ENCODE peak calls at places on chromosomes 1 and 21, in six cellular contexts. One of them, this sample, is unnamed.

GRCh38 chr1:25042876-25043580 is 113.0 kb upstream of the RUNX3 start:
- DNase-seq in dorsolateral prefrontal cortex: no peak
- DNase-seq in upper lobe of right lung: no peak
- DNase-seq in kidney tubule cell: no peak
- DNase-seq in ACHN: no peak
- DNase-seq in GM10248: no peak
- DNase-seq in this sample: no peak

GRCh38 chr1:204684551-204685235 is 845 bp downstream of the LRRN2 start:
- DNase-seq in dorsolateral prefrontal cortex: no peak
- DNase-seq in upper lobe of right lung: no peak
- DNase-seq in kidney tubule cell: peak
- DNase-seq in ACHN: no peak
- DNase-seq in GM10248: no peak
- DNase-seq in this sample: peak

GRCh38 chr1:28835237-28835650 is 23.3 kb downstream of the OPRD1 start:
- DNase-seq in dorsolateral prefrontal cortex: no peak
- DNase-seq in upper lobe of right lung: no peak
- DNase-seq in kidney tubule cell: no peak
- DNase-seq in ACHN: no peak
- DNase-seq in GM10248: no peak
- DNase-seq in this sample: no peak

GRCh38 chr21:33078907-33079582 is 9.1 kb downstream of the OLIG1 start:
- DNase-seq in dorsolateral prefrontal cortex: peak
- DNase-seq in upper lobe of right lung: no peak
- DNase-seq in kidney tubule cell: peak
- DNase-seq in ACHN: peak
- DNase-seq in GM10248: peak
- DNase-seq in this sample: peak

GRCh38 chr21:31396399-31396798 is 52.3 kb upstream of the TIAM1 start:
- DNase-seq in dorsolateral prefrontal cortex: no peak
- DNase-seq in upper lobe of right lung: no peak
- DNase-seq in kidney tubule cell: no peak
- DNase-seq in ACHN: no peak
- DNase-seq in GM10248: no peak
- DNase-seq in this sample: no peak

GRCh38 chr1:216604771-216605170 is 118.5 kb downstream of the ESRRG start:
- DNase-seq in dorsolateral prefrontal cortex: no peak
- DNase-seq in upper lobe of right lung: no peak
- DNase-seq in kidney tubule cell: no peak
- DNase-seq in ACHN: no peak
- DNase-seq in GM10248: no peak
- DNase-seq in this sample: no peak

GRCh38 chr1:229538945-229539344 is 19.6 kb downstream of the ABCB10 start:
- DNase-seq in dorsolateral prefrontal cortex: no peak
- DNase-seq in upper lobe of right lung: no peak
- DNase-seq in kidney tubule cell: no peak
- DNase-seq in ACHN: no peak
- DNase-seq in GM10248: no peak
- DNase-seq in this sample: no peak

GRCh38 chr1:36803870-36804560 is 230.3 kb downstream of the GRIK3 start:
- DNase-seq in dorsolateral prefrontal cortex: no peak
- DNase-seq in upper lobe of right lung: no peak
- DNase-seq in kidney tubule cell: no peak
- DNase-seq in ACHN: no peak
- DNase-seq in GM10248: no peak
- DNase-seq in this sample: peak

GRCh38 chr1:38140025-38140487 is 93.5 kb upstream of the POU3F1 start:
- DNase-seq in dorsolateral prefrontal cortex: no peak
- DNase-seq in upper lobe of right lung: no peak
- DNase-seq in kidney tubule cell: no peak
- DNase-seq in ACHN: no peak
- DNase-seq in GM10248: no peak
- DNase-seq in this sample: no peak

GRCh38 chr1:77378723-77379533 is 97.1 kb downstream of the AK5 start:
- DNase-seq in dorsolateral prefrontal cortex: no peak
- DNase-seq in upper lobe of right lung: no peak
- DNase-seq in kidney tubule cell: peak
- DNase-seq in ACHN: no peak
- DNase-seq in GM10248: no peak
- DNase-seq in this sample: no peak